ENCODE peak calls at places on chromosomes 7 and 10, in eight cellular contexts. M is upper lobe of right lung; I is A673; C is endodermal cell; P is heart right ventricle; S is CD4-positive, alpha-beta T cell; Y is astrocyte; F is CD8-positive, alpha-beta T cell. J is an unnamed sample.

GRCh38 chr10:127977368-127978009 is 70.6 kb downstream of the PTPRE start:
- DNase-seq in C (no peak), F (no peak), S (no peak), I (no peak), P (peak; percentile 78), M (peak; percentile 80), Y (peak; percentile 84), J (no peak)

GRCh38 chr10:6348091-6348862 is 145.5 kb downstream of the PFKFB3 start:
- DNase-seq in P (peak; percentile 44), C (peak; percentile 57), S (peak; percentile 78), M (peak; percentile 74), I (peak; percentile 71), Y (peak; percentile 59), F (peak; percentile 81), J (peak; percentile 89)

GRCh38 chr10:131400518-131400917 is 89.0 kb upstream of the TCERG1L start:
- DNase-seq in F (no peak), M (no peak), P (no peak), I (no peak), Y (no peak), S (no peak), C (no peak), J (no peak)

GRCh38 chr10:3162533-3162932 is 10.0 kb downstream of the PITRM1 start:
- DNase-seq in P (no peak), F (no peak), Y (no peak), C (peak; percentile 75), M (no peak), I (no peak), S (no peak), J (no peak)

GRCh38 chr7:22663319-22663718 is 63.7 kb upstream of the IL6 start:
- DNase-seq in P (no peak), S (no peak), Y (peak; percentile 62), I (no peak), C (no peak), F (no peak), M (no peak), J (no peak)

GRCh38 chr10:75137533-75138438 is 26.3 kb downstream of the SAMD8 start:
- DNase-seq in P (no peak), S (no peak), M (no peak), I (no peak), C (no peak), F (no peak), Y (peak; percentile 65), J (no peak)

GRCh38 chr10:110141747-110142625 is 65.4 kb upstream of the MXI1 start:
- DNase-seq in F (no peak), C (no peak), I (peak; percentile 19), P (peak; percentile 61), S (no peak), Y (no peak), M (peak; percentile 73), J (no peak)

GRCh38 chr7:11527707-11528106 is 304.3 kb downstream of the THSD7A start:
- DNase-seq in I (no peak), S (no peak), P (no peak), C (no peak), F (no peak), Y (no peak), M (no peak), J (no peak)

GRCh38 chr10:77989081-77989724 is 40.1 kb downstream of the POLR3A start:
- DNase-seq in S (no peak), M (no peak), F (no peak), Y (peak; percentile 47), P (peak; percentile 51), I (no peak), C (no peak), J (no peak)

GRCh38 chr10:92542458-92542857 is 31.4 kb downstream of the IDE start:
- DNase-seq in I (no peak), P (no peak), C (no peak), F (no peak), M (no peak), S (no peak), Y (no peak), J (no peak)

GRCh38 chr7:81232084-81232799 is 313.4 kb upstream of the SEMA3C start:
- DNase-seq in S (no peak), P (peak; percentile 21), F (no peak), C (peak; percentile 43), Y (no peak), I (no peak), M (no peak), J (no peak)

GRCh38 chr7:114180556-114181266 is 233.9 kb upstream of the FOXP2 start:
- DNase-seq in I (no peak), M (no peak), F (no peak), C (no peak), P (no peak), S (no peak), Y (no peak), J (no peak)

GRCh38 chr10:14063531-14064317 is 267.0 kb downstream of the FRMD4A start:
- DNase-seq in I (no peak), C (no peak), M (no peak), S (no peak), F (no peak), P (no peak), Y (peak; percentile 95), J (no peak)

GRCh38 chr10:78336402-78336791 is 302.7 kb downstream of the RPS24 start:
- DNase-seq in I (no peak), P (no peak), Y (peak; percentile 96), S (no peak), F (peak; percentile 8), M (no peak), C (peak; percentile 38), J (no peak)

GRCh38 chr7:45259966-45260646 is 102.5 kb downstream of the RAMP3 start:
- DNase-seq in I (peak; percentile 57), F (peak; percentile 67), M (peak; percentile 81), Y (no peak), P (peak; percentile 71), C (peak; percentile 95), S (peak; percentile 57), J (peak; percentile 60)

GRCh38 chr7:27124979-27125689 is 5.4 kb downstream of the HOXA4 start:
- DNase-seq in C (no peak), Y (no peak), P (no peak), S (no peak), F (no peak), I (no peak), M (no peak), J (no peak)

GRCh38 chr10:97127960-97128850 is 57.6 kb downstream of the SLIT1 start:
- DNase-seq in S (no peak), C (no peak), Y (no peak), F (no peak), P (no peak), M (no peak), I (peak; percentile 14), J (no peak)

GRCh38 chr7:143884978-143885559 is 16.9 kb downstream of the TCAF1 start:
- DNase-seq in S (no peak), M (no peak), I (peak; percentile 86), F (no peak), C (peak; percentile 94), Y (peak; percentile 63), P (peak; percentile 30), J (no peak)

GRCh38 chr10:132716691-132717490 is 69.1 kb downstream of the NKX6-2 start:
- DNase-seq in I (no peak), S (no peak), M (peak; percentile 37), Y (no peak), P (peak; percentile 2), C (peak; percentile 44), F (no peak), J (no peak)
- H3K27me3 ChIP-seq in I (no peaks in the 10 kb centered on the region), S (no peaks in the 10 kb centered on the region), M (no peaks in the 10 kb centered on the region), Y (no peaks in the 10 kb centered on the region), P (no peaks in the 10 kb centered on the region), C (no peaks in the 10 kb centered on the region), F (no peaks in the 10 kb centered on the region), J (no peaks in the 10 kb centered on the region)

GRCh38 chr10:99522078-99522479 is 10.7 kb upstream of the NKX2-3 start:
- DNase-seq in I (no peak), M (no peak), F (no peak), C (peak; percentile 70), Y (no peak), S (no peak), P (no peak), J (no peak)
- H3K27me3 ChIP-seq in I (peaks cover 82% of the 10 kb centered on the region), M (peaks cover 96% of the 10 kb centered on the region), F (peaks cover 18% of the 10 kb centered on the region), C (peaks cover 100% of the 10 kb centered on the region), Y (peaks cover 82% of the 10 kb centered on the region), S (peaks cover 70% of the 10 kb centered on the region), P (peaks cover 90% of the 10 kb centered on the region), J (peaks cover 5% of the 10 kb centered on the region)

GRCh38 chr10:99544322-99544721 is 11.6 kb downstream of the NKX2-3 start:
- DNase-seq in I (no peak), M (no peak), C (no peak), P (no peak), F (no peak), Y (no peak), S (no peak), J (no peak)
- H3K27me3 ChIP-seq in I (peaks cover 74% of the 10 kb centered on the region), M (peaks cover 70% of the 10 kb centered on the region), C (peaks cover 100% of the 10 kb centered on the region), P (peaks cover 92% of the 10 kb centered on the region), F (peaks cover 4% of the 10 kb centered on the region), Y (peaks cover 65% of the 10 kb centered on the region), S (peaks cover 56% of the 10 kb centered on the region), J (peaks cover 9% of the 10 kb centered on the region)

GRCh38 chr7:4885317-4885807 is 1.8 kb upstream of the RADIL start:
- DNase-seq in S (no peak), M (no peak), I (no peak), P (no peak), Y (no peak), F (no peak), C (no peak), J (no peak)
- H3K27me3 ChIP-seq in S (peaks cover 20% of the 10 kb centered on the region), M (no peaks in the 10 kb centered on the region), I (no peaks in the 10 kb centered on the region), P (peaks cover 16% of the 10 kb centered on the region), Y (peaks cover 2% of the 10 kb centered on the region), F (peaks cover 6% of the 10 kb centered on the region), C (no peaks in the 10 kb centered on the region), J (peaks cover 4% of the 10 kb centered on the region)

GRCh38 chr7:129775695-129776396 is 164.3 kb downstream of the NRF1 start:
- DNase-seq in C (peak; percentile 86), M (no peak), F (no peak), P (no peak), Y (no peak), I (no peak), S (no peak), J (no peak)
- H3K27me3 ChIP-seq in C (peaks cover 59% of the 10 kb centered on the region), M (peaks cover 50% of the 10 kb centered on the region), F (peaks cover 20% of the 10 kb centered on the region), P (peaks cover 67% of the 10 kb centered on the region), Y (peaks cover 44% of the 10 kb centered on the region), I (peaks cover 23% of the 10 kb centered on the region), S (peaks cover 38% of the 10 kb centered on the region), J (peaks cover 10% of the 10 kb centered on the region)

DNA sequence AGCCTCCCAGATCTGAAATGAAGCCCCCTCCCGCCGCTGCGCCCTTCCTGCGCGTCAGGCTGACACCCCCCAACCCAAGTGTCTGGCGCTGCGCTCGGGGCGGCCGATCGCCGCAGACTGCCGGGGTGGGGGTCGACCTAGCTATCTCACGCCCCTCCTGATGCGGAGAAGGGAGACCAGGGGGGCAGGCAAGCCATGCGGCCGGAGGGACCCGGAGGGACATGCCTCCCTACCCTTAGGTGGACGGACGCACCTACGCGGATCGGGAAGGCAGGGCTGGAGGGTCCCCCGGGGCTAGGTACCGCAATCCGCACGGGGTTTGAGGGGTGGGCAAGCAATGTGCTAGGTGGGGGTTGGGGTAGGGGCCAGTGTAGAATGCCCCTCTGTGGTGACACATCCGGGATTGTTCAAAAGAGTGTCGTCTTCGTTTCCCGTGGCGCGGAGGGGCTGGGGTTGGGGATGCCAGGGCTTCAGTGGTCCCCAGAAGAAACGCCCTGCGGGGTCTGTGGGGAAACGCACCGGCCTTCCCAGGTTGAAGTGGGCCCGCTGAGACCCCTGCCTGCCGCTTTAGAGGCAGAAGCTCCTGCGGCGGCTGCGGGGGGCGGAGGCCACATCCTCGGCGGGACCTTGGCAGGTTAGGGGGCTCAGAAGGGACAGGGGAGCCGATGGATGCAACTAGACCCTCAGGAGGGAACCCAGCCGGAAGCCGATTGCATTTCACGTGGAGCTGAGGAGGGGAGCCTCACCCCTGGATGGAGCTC is 913 bp downstream of the ADCYAP1R1 start:
- DNase-seq in F (no peak), P (no peak), M (no peak), C (peak; percentile 72), I (no peak), Y (no peak), S (no peak), J (no peak)
- H3K27me3 ChIP-seq in F (no peaks in the 10 kb centered on the region), P (peaks cover 43% of the 10 kb centered on the region), M (peaks cover 29% of the 10 kb centered on the region), C (peaks cover 54% of the 10 kb centered on the region), I (peaks cover 51% of the 10 kb centered on the region), Y (peaks cover 47% of the 10 kb centered on the region), S (peaks cover 31% of the 10 kb centered on the region), J (no peaks in the 10 kb centered on the region)